ENCODE peak calls at places on chromosomes 3 and 15, in nine cellular contexts. One of them, this sample, is unnamed.

GRCh38 chr3:98589331-98589870 is 4.0 kb downstream of the CPOX start:
- DNase-seq in dermis blood vessel endothelial cell: no peak
- DNase-seq in stimulated activated naive CD8-positive, alpha-beta T cell treated with anti-CD3 and anti-CD28 coated beads, Interleukin-15, Interleukin-2, amounts not matched to agents 100 U/mL and 50 U/mL, for 24 hours: no peak
- DNase-seq in Peyer's patch: no peak
- DNase-seq in activated CD8-positive, alpha-beta memory T cell treated with anti-CD3 and anti-CD28 coated beads, Interleukin-2, amount 50 U/mL, for 48 hours: no peak
- DNase-seq in left colon: no peak
- DNase-seq in AG10803: no peak
- DNase-seq in NCI-H460: no peak
- DNase-seq in NAMALWA: no peak
- DNase-seq in this sample: no peak

GRCh38 chr3:84108442-84108971 is 850.3 kb upstream of the CADM2 start:
- DNase-seq in dermis blood vessel endothelial cell: no peak
- DNase-seq in stimulated activated naive CD8-positive, alpha-beta T cell treated with anti-CD3 and anti-CD28 coated beads, Interleukin-15, Interleukin-2, amounts not matched to agents 100 U/mL and 50 U/mL, for 24 hours: no peak
- DNase-seq in Peyer's patch: no peak
- DNase-seq in activated CD8-positive, alpha-beta memory T cell treated with anti-CD3 and anti-CD28 coated beads, Interleukin-2, amount 50 U/mL, for 48 hours: no peak
- DNase-seq in left colon: no peak
- DNase-seq in AG10803: no peak
- DNase-seq in NCI-H460: peak; percentile 76
- DNase-seq in NAMALWA: no peak
- DNase-seq in this sample: no peak

GRCh38 chr3:176683382-176683781 is 513.9 kb downstream of the TBL1XR1 start:
- DNase-seq in dermis blood vessel endothelial cell: no peak
- DNase-seq in stimulated activated naive CD8-positive, alpha-beta T cell treated with anti-CD3 and anti-CD28 coated beads, Interleukin-15, Interleukin-2, amounts not matched to agents 100 U/mL and 50 U/mL, for 24 hours: no peak
- DNase-seq in Peyer's patch: no peak
- DNase-seq in activated CD8-positive, alpha-beta memory T cell treated with anti-CD3 and anti-CD28 coated beads, Interleukin-2, amount 50 U/mL, for 48 hours: no peak
- DNase-seq in left colon: no peak
- DNase-seq in AG10803: no peak
- DNase-seq in NCI-H460: no peak
- DNase-seq in NAMALWA: no peak
- DNase-seq in this sample: no peak

GRCh38 chr3:195182470-195182795 is 88.5 kb downstream of the XXYLT1 start:
- DNase-seq in dermis blood vessel endothelial cell: peak; percentile 93
- DNase-seq in stimulated activated naive CD8-positive, alpha-beta T cell treated with anti-CD3 and anti-CD28 coated beads, Interleukin-15, Interleukin-2, amounts not matched to agents 100 U/mL and 50 U/mL, for 24 hours: no peak
- DNase-seq in Peyer's patch: no peak
- DNase-seq in activated CD8-positive, alpha-beta memory T cell treated with anti-CD3 and anti-CD28 coated beads, Interleukin-2, amount 50 U/mL, for 48 hours: no peak
- DNase-seq in left colon: no peak
- DNase-seq in AG10803: peak; percentile 67
- DNase-seq in NCI-H460: no peak
- DNase-seq in NAMALWA: no peak
- DNase-seq in this sample: no peak

GRCh38 chr15:94174399-94174802 is 57.0 kb upstream of the MCTP2 start:
- DNase-seq in dermis blood vessel endothelial cell: no peak
- DNase-seq in stimulated activated naive CD8-positive, alpha-beta T cell treated with anti-CD3 and anti-CD28 coated beads, Interleukin-15, Interleukin-2, amounts not matched to agents 100 U/mL and 50 U/mL, for 24 hours: no peak
- DNase-seq in Peyer's patch: no peak
- DNase-seq in activated CD8-positive, alpha-beta memory T cell treated with anti-CD3 and anti-CD28 coated beads, Interleukin-2, amount 50 U/mL, for 48 hours: no peak
- DNase-seq in left colon: no peak
- DNase-seq in AG10803: peak; percentile 60
- DNase-seq in NCI-H460: no peak
- DNase-seq in NAMALWA: peak; percentile 56
- DNase-seq in this sample: peak; percentile 25

GRCh38 chr15:33670567-33670966 is 297.7 kb upstream of the CHRM5 start:
- DNase-seq in dermis blood vessel endothelial cell: no peak
- DNase-seq in stimulated activated naive CD8-positive, alpha-beta T cell treated with anti-CD3 and anti-CD28 coated beads, Interleukin-15, Interleukin-2, amounts not matched to agents 100 U/mL and 50 U/mL, for 24 hours: no peak
- DNase-seq in Peyer's patch: no peak
- DNase-seq in activated CD8-positive, alpha-beta memory T cell treated with anti-CD3 and anti-CD28 coated beads, Interleukin-2, amount 50 U/mL, for 48 hours: no peak
- DNase-seq in left colon: no peak
- DNase-seq in AG10803: no peak
- DNase-seq in NCI-H460: no peak
- DNase-seq in NAMALWA: no peak
- DNase-seq in this sample: peak; percentile 5

GRCh38 chr3:113103588-113103987 is 107.8 kb upstream of the BOC start:
- DNase-seq in dermis blood vessel endothelial cell: no peak
- DNase-seq in stimulated activated naive CD8-positive, alpha-beta T cell treated with anti-CD3 and anti-CD28 coated beads, Interleukin-15, Interleukin-2, amounts not matched to agents 100 U/mL and 50 U/mL, for 24 hours: no peak
- DNase-seq in Peyer's patch: no peak
- DNase-seq in activated CD8-positive, alpha-beta memory T cell treated with anti-CD3 and anti-CD28 coated beads, Interleukin-2, amount 50 U/mL, for 48 hours: no peak
- DNase-seq in left colon: no peak
- DNase-seq in AG10803: no peak
- DNase-seq in NCI-H460: no peak
- DNase-seq in NAMALWA: no peak
- DNase-seq in this sample: no peak

GRCh38 chr3:79937567-79937966 is 169.8 kb upstream of the ROBO1 start:
- DNase-seq in dermis blood vessel endothelial cell: no peak
- DNase-seq in stimulated activated naive CD8-positive, alpha-beta T cell treated with anti-CD3 and anti-CD28 coated beads, Interleukin-15, Interleukin-2, amounts not matched to agents 100 U/mL and 50 U/mL, for 24 hours: no peak
- DNase-seq in Peyer's patch: no peak
- DNase-seq in activated CD8-positive, alpha-beta memory T cell treated with anti-CD3 and anti-CD28 coated beads, Interleukin-2, amount 50 U/mL, for 48 hours: no peak
- DNase-seq in left colon: no peak
- DNase-seq in AG10803: no peak
- DNase-seq in NCI-H460: no peak
- DNase-seq in NAMALWA: no peak
- DNase-seq in this sample: no peak

GRCh38 chr3:35537265-35537664 is 102.1 kb upstream of the ARPP21 start:
- DNase-seq in dermis blood vessel endothelial cell: no peak
- DNase-seq in stimulated activated naive CD8-positive, alpha-beta T cell treated with anti-CD3 and anti-CD28 coated beads, Interleukin-15, Interleukin-2, amounts not matched to agents 100 U/mL and 50 U/mL, for 24 hours: no peak
- DNase-seq in Peyer's patch: no peak
- DNase-seq in activated CD8-positive, alpha-beta memory T cell treated with anti-CD3 and anti-CD28 coated beads, Interleukin-2, amount 50 U/mL, for 48 hours: no peak
- DNase-seq in left colon: no peak
- DNase-seq in AG10803: no peak
- DNase-seq in NCI-H460: peak; percentile 43
- DNase-seq in NAMALWA: peak; percentile 8
- DNase-seq in this sample: no peak

GRCh38 chr15:62961134-62961533 is 81.4 kb upstream of the TPM1 start:
- DNase-seq in dermis blood vessel endothelial cell: no peak
- DNase-seq in stimulated activated naive CD8-positive, alpha-beta T cell treated with anti-CD3 and anti-CD28 coated beads, Interleukin-15, Interleukin-2, amounts not matched to agents 100 U/mL and 50 U/mL, for 24 hours: no peak
- DNase-seq in Peyer's patch: no peak
- DNase-seq in activated CD8-positive, alpha-beta memory T cell treated with anti-CD3 and anti-CD28 coated beads, Interleukin-2, amount 50 U/mL, for 48 hours: no peak
- DNase-seq in left colon: no peak
- DNase-seq in AG10803: no peak
- DNase-seq in NCI-H460: no peak
- DNase-seq in NAMALWA: no peak
- DNase-seq in this sample: no peak

GRCh38 chr3:56042326-56042951 is 425.8 kb downstream of the ERC2 start:
- DNase-seq in dermis blood vessel endothelial cell: no peak
- DNase-seq in stimulated activated naive CD8-positive, alpha-beta T cell treated with anti-CD3 and anti-CD28 coated beads, Interleukin-15, Interleukin-2, amounts not matched to agents 100 U/mL and 50 U/mL, for 24 hours: no peak
- DNase-seq in Peyer's patch: no peak
- DNase-seq in activated CD8-positive, alpha-beta memory T cell treated with anti-CD3 and anti-CD28 coated beads, Interleukin-2, amount 50 U/mL, for 48 hours: no peak
- DNase-seq in left colon: no peak
- DNase-seq in AG10803: peak; percentile 63
- DNase-seq in NCI-H460: peak; percentile 30
- DNase-seq in NAMALWA: peak; percentile 39
- DNase-seq in this sample: peak; percentile 19

GRCh38 chr3:160394009-160394392 is 5.0 kb downstream of the IFT80 start:
- DNase-seq in dermis blood vessel endothelial cell: no peak
- DNase-seq in stimulated activated naive CD8-positive, alpha-beta T cell treated with anti-CD3 and anti-CD28 coated beads, Interleukin-15, Interleukin-2, amounts not matched to agents 100 U/mL and 50 U/mL, for 24 hours: no peak
- DNase-seq in Peyer's patch: no peak
- DNase-seq in activated CD8-positive, alpha-beta memory T cell treated with anti-CD3 and anti-CD28 coated beads, Interleukin-2, amount 50 U/mL, for 48 hours: no peak
- DNase-seq in left colon: no peak
- DNase-seq in AG10803: no peak
- DNase-seq in NCI-H460: no peak
- DNase-seq in NAMALWA: no peak
- DNase-seq in this sample: no peak

This sample was measured in OCI-LY7.